ENCODE peak calls at places on chromosomes 6 and 20, in five cellular contexts. I is PC-9, C is ovary, M is GM12865, E is astrocyte of the cerebellum. W is an unnamed sample.

GRCh38 chr20:9886227-9886626 is 47.4 kb upstream of the PAK5 start:
- DNase-seq in E (no peak), I (no peak), M (peak), C (no peak), W (no peak)

GRCh38 chr20:38032585-38033329 is 499 bp downstream of the TTI1 start:
- DNase-seq in E (no peak), M (peak), I (no peak), C (no peak), W (no peak)

GRCh38 chr6:41426438-41426851 is 91.0 kb downstream of the NCR2 start:
- DNase-seq in M (peak), I (no peak), E (no peak), C (no peak), W (no peak)

GRCh38 chr6:96465321-96465903 is 56.2 kb upstream of the UFL1 start:
- DNase-seq in M (peak), C (no peak), E (no peak), I (peak), W (no peak)

GRCh38 chr6:138734585-138734984 is 39.0 kb upstream of the CCDC28A start:
- DNase-seq in E (no peak), M (no peak), C (no peak), I (no peak), W (no peak)

GRCh38 chr20:4951299-4951698 is 50.0 kb downstream of the SLC23A2 start:
- DNase-seq in I (peak), M (no peak), C (no peak), E (peak), W (no peak)

GRCh38 chr6:124978451-124979293 is 16.4 kb downstream of the RNF217 start:
- DNase-seq in C (no peak), E (no peak), I (no peak), M (no peak), W (no peak)

GRCh38 chr6:113860165-113860955 is 3.2 kb downstream of the MARCKS start:
- DNase-seq in M (peak), I (no peak), C (peak), E (no peak), W (no peak)

GRCh38 chr6:40302856-40303449 is 284.2 kb downstream of the LRFN2 start:
- DNase-seq in C (no peak), M (no peak), I (no peak), E (no peak), W (no peak)

GRCh38 chr20:3432844-3433243 is 25.4 kb upstream of the DNAAF9 start:
- DNase-seq in M (no peak), E (no peak), C (no peak), I (no peak), W (no peak)

GRCh38 chr20:47013606-47014005 is 119.0 kb downstream of the EYA2 start:
- DNase-seq in M (no peak), C (no peak), E (no peak), I (no peak), W (no peak)

GRCh38 chr20:24665741-24666191 is 196.3 kb downstream of the SYNDIG1 start:
- DNase-seq in C (no peak), I (no peak), M (no peak), E (no peak), W (no peak)

GRCh38 chr6:159606786-159607185 is 86.3 kb downstream of the SOD2 start:
- DNase-seq in I (no peak), E (no peak), M (no peak), C (no peak), W (no peak)

GRCh38 chr6:103404799-103405198 is 1454.9 kb downstream of the HACE1 start:
- DNase-seq in M (no peak), I (no peak), C (no peak), E (no peak), W (no peak)

GRCh38 chr6:3457710-3458605 is 1.1 kb upstream of the SLC22A23 start:
- DNase-seq in C (peak), M (no peak), E (no peak), I (peak), W (peak)

GRCh38 chr6:7129784-7130569 is 22.2 kb downstream of the RREB1 start:
- DNase-seq in E (no peak), C (no peak), I (no peak), M (no peak), W (no peak)

GRCh38 chr6:148091394-148091793 is 251.2 kb upstream of the SASH1 start:
- DNase-seq in C (no peak), I (no peak), M (no peak), E (no peak), W (no peak)

GRCh38 chr6:140979642-140980091 is 1153.1 kb upstream of the GJE1 start:
- DNase-seq in E (peak), C (peak), M (no peak), I (no peak), W (no peak)

GRCh38 chr6:106609699-106610098 is 19.6 kb downstream of the RTN4IP1 start:
- DNase-seq in C (no peak), I (no peak), M (peak), E (no peak), W (no peak)

GRCh38 chr6:70375166-70375565 is 38.1 kb upstream of the FAM135A start:
- DNase-seq in I (peak), C (no peak), M (no peak), E (no peak), W (no peak)

GRCh38 chr20:1669304-1669703 is 11.7 kb upstream of the SIRPG start:
- DNase-seq in E (peak), C (no peak), M (no peak), I (peak), W (no peak)

GRCh38 chr20:59751075-59751711 is 146.9 kb downstream of the PHACTR3 start:
- DNase-seq in M (peak), C (peak), I (no peak), E (no peak), W (peak)

GRCh38 chr6:156449128-156449527 is 328.1 kb upstream of the ARID1B start:
- DNase-seq in I (no peak), C (no peak), M (no peak), E (no peak), W (no peak)

GRCh38 chr6:160774399-160774798 is 72.4 kb downstream of the PLG start:
- DNase-seq in M (no peak), C (no peak), I (no peak), E (no peak), W (no peak)

GRCh38 chr6:142153230-142153629 is 6.2 kb downstream of the VTA1 start:
- DNase-seq in M (no peak), E (no peak), C (no peak), I (no peak), W (no peak)

GRCh38 chr6:3665608-3666007 is 85.9 kb downstream of the PXDC1 start:
- DNase-seq in C (no peak), I (no peak), E (no peak), M (no peak), W (peak)

GRCh38 chr6:116990679-116991078 is 113.6 kb downstream of the RFX6 start:
- DNase-seq in M (no peak), C (no peak), E (no peak), I (no peak), W (no peak)

GRCh38 chr6:142047934-142048592 is 84.7 kb upstream of the GJE1 start:
- DNase-seq in I (no peak), E (no peak), M (no peak), C (no peak), W (no peak)

GRCh38 chr20:18588554-18589043 is 745 bp downstream of the DTD1 start:
- DNase-seq in M (peak), E (no peak), C (peak), I (no peak), W (peak)

GRCh38 chr6:166104107-166104506 is 63.5 kb downstream of the TBXT start:
- DNase-seq in I (no peak), M (no peak), C (no peak), E (peak), W (no peak)

GRCh38 chr6:142935553-142936517 is 9.1 kb downstream of the HIVEP2 start:
- DNase-seq in E (no peak), I (no peak), C (no peak), M (peak), W (no peak)

GRCh38 chr6:11810039-11810541 is 31.5 kb upstream of the ADTRP start:
- DNase-seq in C (peak), I (peak), M (no peak), E (peak), W (no peak)

GRCh38 chr6:11732036-11732545 is 46.5 kb downstream of the ADTRP start:
- DNase-seq in I (no peak), E (no peak), M (peak), C (no peak), W (peak)

GRCh38 chr20:20085071-20085470 is 32.7 kb downstream of the CFAP61 start:
- DNase-seq in I (no peak), M (no peak), E (no peak), C (no peak), W (no peak)

GRCh38 chr20:57464642-57465211 is 60.2 kb downstream of the CTCFL start:
- DNase-seq in M (peak), I (peak), E (no peak), C (no peak), W (no peak)

GRCh38 chr6:135496805-135497411 is 632 bp downstream of the AHI1 start:
- DNase-seq in C (no peak), E (no peak), M (no peak), I (no peak), W (no peak)

GRCh38 chr6:8400663-8401062 is 34.7 kb downstream of the SLC35B3 start:
- DNase-seq in M (no peak), I (no peak), C (no peak), E (no peak), W (no peak)

GRCh38 chr20:60935971-60936370 is 316.1 kb upstream of the CDH4 start:
- DNase-seq in E (no peak), M (no peak), C (no peak), I (no peak), W (no peak)

GRCh38 chr20:58271596-58272460 is 37.7 kb upstream of the RAB22A start:
- DNase-seq in I (no peak), C (no peak), M (no peak), E (no peak), W (no peak)

DNA sequence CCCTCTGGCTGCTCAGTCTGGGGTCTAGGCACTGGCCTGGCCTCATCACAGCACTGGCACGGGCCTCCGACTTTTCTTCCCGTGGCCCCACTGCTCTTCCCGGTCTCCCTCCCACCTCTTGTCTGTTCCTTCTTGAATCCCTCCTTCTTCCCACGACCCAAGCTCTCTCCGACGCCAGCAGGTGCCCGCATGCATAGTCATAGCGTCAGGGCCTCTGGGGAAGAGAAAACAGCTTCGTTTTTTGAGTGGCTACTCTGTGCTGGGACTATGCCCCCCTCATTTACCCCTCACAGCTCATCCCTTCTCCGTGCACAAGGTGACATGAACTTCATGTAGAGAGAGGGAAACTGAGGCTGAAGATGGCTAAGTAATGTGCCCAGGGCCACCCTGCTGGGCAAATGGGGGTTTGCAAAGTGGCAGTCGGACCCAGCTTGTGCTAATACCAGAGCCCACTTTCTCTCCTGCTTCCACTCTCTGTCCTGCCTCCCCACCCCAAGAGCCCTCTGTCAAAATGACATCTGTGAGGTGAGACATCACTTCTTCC is 59.2 kb downstream of the SYNJ2 start:
- DNase-seq in E (no peak), M (no peak), I (no peak), C (peak), W (no peak)
- TF ChIP-seq CTCF in E (no peak), M (no peak), I (no peak), C (no peak), W (no peak)

DNA sequence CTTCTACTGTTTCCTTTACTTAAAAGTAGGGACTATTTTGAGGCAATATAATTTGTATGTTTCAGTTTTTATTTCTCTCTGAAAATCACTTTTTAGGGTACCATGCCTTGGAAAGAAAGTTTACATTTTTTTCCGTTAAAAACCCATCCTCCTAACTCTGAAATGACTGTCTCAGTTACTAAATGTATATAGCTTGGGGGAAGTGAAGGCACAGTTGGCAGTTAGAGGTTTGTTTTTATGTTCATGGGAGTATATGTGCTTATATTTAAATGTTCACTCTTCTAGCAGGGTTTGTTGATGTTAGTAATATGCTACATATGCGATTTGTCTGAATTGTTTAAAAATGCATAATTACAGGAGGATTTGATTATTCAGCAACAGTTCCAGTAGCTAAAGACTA is 31.0 kb downstream of the CDKAL1 start:
- DNase-seq in I (no peak), C (no peak), E (no peak), M (no peak), W (no peak)
- H3K4me3 ChIP-seq in I (no peak), C (no peak), E (no peak), M (no peak), W (no peak)

DNA sequence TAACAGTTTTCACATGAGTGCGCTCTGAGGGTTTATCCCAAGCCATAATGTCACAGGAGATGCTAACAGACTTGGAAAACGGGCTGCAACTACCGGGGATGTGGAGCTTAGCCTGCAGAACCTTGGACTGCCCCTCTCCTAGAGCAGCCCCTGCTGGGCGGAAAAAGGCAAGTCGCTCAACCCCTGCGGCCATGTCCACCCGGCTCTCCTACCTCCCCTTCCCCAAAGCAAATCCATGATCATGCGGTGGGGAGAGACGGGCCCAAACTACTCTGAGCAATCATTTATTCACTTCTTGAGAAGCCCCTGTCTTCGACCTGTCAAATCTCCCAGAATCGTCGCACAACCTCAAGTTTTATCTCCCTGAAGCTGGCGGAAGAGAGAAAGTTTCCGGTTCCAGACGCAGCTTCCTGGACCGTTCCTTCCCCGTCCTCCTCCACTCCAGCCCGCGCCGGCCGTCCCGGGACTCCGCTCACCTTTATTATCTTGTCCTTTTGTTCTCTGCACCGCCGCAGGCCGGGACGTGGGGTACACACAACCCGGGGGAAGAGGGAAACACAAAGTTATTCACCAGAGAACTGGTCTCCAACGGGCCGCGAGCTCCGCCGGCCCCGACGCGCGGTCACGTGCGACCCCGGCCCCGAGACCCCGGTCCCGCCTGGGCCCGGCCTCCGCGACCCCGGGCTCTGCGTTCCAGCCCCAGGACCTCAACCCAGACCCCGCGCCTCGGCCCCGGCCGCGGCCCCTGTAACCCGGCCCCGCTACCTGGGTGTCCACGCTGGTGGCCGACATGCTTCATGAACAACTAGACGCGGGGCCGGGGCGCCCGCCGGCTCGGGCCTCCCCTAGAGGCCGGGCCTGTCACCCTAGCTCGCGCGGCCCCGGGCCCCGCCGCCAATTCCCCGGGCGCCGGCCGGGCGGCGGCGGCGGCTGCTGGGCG is 560 bp downstream of the YTHDF1 start:
- DNase-seq in M (peak), I (peak), C (no peak), E (peak), W (no peak)
- TF ChIP-seq CTCF in M (peak), I (peak), C (no peak), E (peak), W (no peak)

GRCh38 chr6:90284745-90285481 is 11.7 kb downstream of the BACH2 start:
- DNase-seq in M (peak), C (no peak), E (peak), I (peak), W (no peak)
- H3K4me3 ChIP-seq in M (peak), C (no peak), E (peak), I (peak), W (peak)

GRCh38 chr6:89944826-89945407 is 50.6 kb downstream of the GJA10 start:
- DNase-seq in E (no peak), I (no peak), C (no peak), M (peak), W (no peak)
- TF ChIP-seq CTCF in E (peak), I (peak), C (no peak), M (peak), W (no peak)